ENCODE peak calls at places on chromosomes 13 and 19, in six cellular contexts. T is fibroblast of the conjunctiva, N is ascending aorta, A is hypothalamus, X is endothelial cell of umbilical vein, G is stromal cell of bone marrow. P is an unnamed sample.

GRCh38 chr19:3637621-3638020 is 11.0 kb upstream of the CACTIN start:
- DNase-seq in X (no peak), T (no peak), N (no peak), G (no peak), A (no peak), P (no peak)

GRCh38 chr13:62388515-62388914 is 972.9 kb upstream of the PCDH20 start:
- DNase-seq in X (no peak), G (no peak), N (no peak), T (no peak), A (no peak), P (no peak)

GRCh38 chr19:16160943-16161560 is 12.3 kb downstream of the CIB3 start:
- DNase-seq in X (peak), A (no peak), G (peak), N (no peak), T (peak), P (no peak)

GRCh38 chr13:20856650-20857049 is 45.9 kb downstream of the XPO4 start:
- DNase-seq in G (no peak), N (no peak), A (no peak), X (no peak), T (no peak), P (no peak)

GRCh38 chr19:19342086-19343015 is 21.7 kb downstream of the MAU2 start:
- DNase-seq in X (peak), G (no peak), N (no peak), T (no peak), A (peak), P (no peak)

GRCh38 chr19:39969266-39969665 is 1.7 kb upstream of the PSMC4 start:
- DNase-seq in N (no peak), A (no peak), T (peak), G (no peak), X (no peak), P (no peak)

GRCh38 chr19:17830567-17831418 is 9.5 kb upstream of the INSL3 start:
- DNase-seq in G (no peak), T (peak), A (peak), X (peak), N (no peak), P (peak)

GRCh38 chr19:10206226-10206873 is 11.6 kb upstream of the DNMT1 start:
- DNase-seq in A (no peak), G (no peak), T (no peak), N (no peak), X (no peak), P (no peak)

GRCh38 chr13:33536639-33537425 is 251.3 kb upstream of the STARD13 start:
- DNase-seq in N (no peak), G (no peak), A (no peak), T (no peak), X (no peak), P (no peak)

GRCh38 chr19:19115954-19116353 is 22.3 kb downstream of the TMEM161A start:
- DNase-seq in X (no peak), G (no peak), N (no peak), T (no peak), A (no peak), P (no peak)

GRCh38 chr13:32910530-32910929 is 105.7 kb upstream of the KL start:
- DNase-seq in G (no peak), A (no peak), T (no peak), X (no peak), N (no peak), P (no peak)

P was measured in NCI-H446 treated with DMSO at 0.1 percent for 48 hours.